ENCODE peak calls at places on chromosomes 7 and 10, in six cellular contexts. S is iris pigment epithelial cell, A is adipocyte, G is GM23248, L is dermis microvascular lymphatic vessel endothelial cell, W is RWPE1. D is an unnamed sample.

GRCh38 chr7:93115796-93116195 is 2.0 kb downstream of the SAMD9 start:
- DNase-seq in S (peak), A (peak), G (peak), L (no peak), W (peak), D (peak)

GRCh38 chr10:77637986-77638765 is 568 bp upstream of the KCNMA1 start:
- DNase-seq in S (peak), A (peak), G (peak), L (peak), W (no peak), D (no peak)

GRCh38 chr10:109650228-109650627 is 273.1 kb downstream of the XPNPEP1 start:
- DNase-seq in S (no peak), A (no peak), G (no peak), L (no peak), W (no peak), D (no peak)

GRCh38 chr7:28405662-28406061 is 6.7 kb upstream of the CREB5 start:
- DNase-seq in S (peak), A (peak), G (peak), L (peak), W (peak), D (no peak)

GRCh38 chr7:130951303-130951975 is 217.4 kb upstream of the KLF14 start:
- DNase-seq in S (no peak), A (no peak), G (no peak), L (no peak), W (no peak), D (no peak)

GRCh38 chr7:64180989-64181388 is 26.0 kb upstream of the ZNF735 start:
- DNase-seq in S (peak), A (peak), G (peak), L (no peak), W (no peak), D (no peak)

GRCh38 chr10:18216482-18216881 is 76.3 kb downstream of the CACNB2 start:
- DNase-seq in S (peak), A (peak), G (peak), L (peak), W (no peak), D (no peak)

GRCh38 chr10:73647211-73647874 is 6.1 kb upstream of the MYOZ1 start:
- DNase-seq in S (peak), A (no peak), G (peak), L (peak), W (no peak), D (no peak)

GRCh38 chr10:120069700-120070099 is 177.2 kb downstream of the SEC23IP start:
- DNase-seq in S (no peak), A (no peak), G (no peak), L (no peak), W (no peak), D (no peak)

GRCh38 chr7:92766461-92767003 is 69.8 kb downstream of the CDK6 start:
- DNase-seq in S (peak), A (no peak), G (peak), L (peak), W (peak), D (no peak)

GRCh38 chr10:132904169-132904813 is 38.1 kb downstream of the CFAP46 start:
- DNase-seq in S (peak), A (peak), G (peak), L (peak), W (peak), D (peak)

GRCh38 chr10:93357680-93358079 is 124.5 kb downstream of the MYOF start:
- DNase-seq in S (peak), A (peak), G (peak), L (peak), W (peak), D (no peak)

D was measured in HCT116.